ENCODE peak calls at places on chromosomes 11 and 22, in four cellular contexts. S is neural progenitor cell, X is K562, R is hepatocyte. K is an unnamed sample. For H3K36me3, the result is how much of the 10 kb centered on the place peaks cover.

GRCh38 chr11:132855516-132855915 is 676.8 kb downstream of the OPCML start:
- DNase-seq in S (no peak), X (no peak), R (no peak), K (no peak)

GRCh38 chr11:77596626-77597025 is 6.9 kb downstream of the AQP11 start:
- DNase-seq in S (no peak), X (no peak), R (no peak), K (no peak)

GRCh38 chr22:41302016-41302767 is 867 bp downstream of the ZC3H7B start:
- DNase-seq in S (peak), X (peak), R (peak), K (no peak)

GRCh38 chr11:1232328-1233321 is 9.8 kb downstream of the MUC5B start:
- DNase-seq in S (no peak), X (no peak), R (no peak), K (no peak)

GRCh38 chr22:21657361-21658118 is 8.3 kb upstream of the PPIL2 start:
- DNase-seq in S (peak), X (peak), R (peak), K (no peak)

GRCh38 chr11:111452146-111452545 is 60.0 kb downstream of the BTG4 start:
- DNase-seq in S (no peak), X (no peak), R (no peak), K (no peak)

GRCh38 chr11:19646921-19647320 is 65.7 kb upstream of the NAV2 start:
- DNase-seq in S (no peak), X (no peak), R (no peak), K (no peak)

GRCh38 chr11:13278620-13279486 is 1.3 kb downstream of the BMAL1 start:
- DNase-seq in S (peak), X (no peak), R (peak), K (no peak)

GRCh38 chr11:31445621-31446020 is 63.8 kb downstream of the IMMP1L start:
- DNase-seq in S (no peak), X (no peak), R (no peak), K (no peak)

GRCh38 chr11:77123591-77123990 is 4.5 kb upstream of the MYO7A start:
- DNase-seq in S (no peak), X (no peak), R (no peak), K (no peak)

GRCh38 chr11:102760355-102761035 is 19.9 kb downstream of the MMP10 start:
- DNase-seq in S (no peak), X (no peak), R (peak), K (no peak)

GRCh38 chr11:72781313-72782080 is 12.3 kb downstream of the STARD10 start:
- DNase-seq in S (peak), X (peak), R (peak), K (no peak)

GRCh38 chr22:23063539-23064380 is 6.6 kb upstream of the GNAZ start:
- DNase-seq in S (no peak), X (peak), R (peak), K (no peak)

GRCh38 chr11:88480217-88480616 is 142.7 kb upstream of the CTSC start:
- DNase-seq in S (no peak), X (no peak), R (no peak), K (no peak)

GRCh38 chr11:128190312-128190711 is 397.0 kb downstream of the ETS1 start:
- DNase-seq in S (no peak), X (no peak), R (no peak), K (no peak)

GRCh38 chr11:131809203-131809948 is 439.0 kb downstream of the NTM start:
- DNase-seq in S (no peak), X (no peak), R (no peak), K (no peak)

GRCh38 chr11:36374726-36375125 is 78.6 kb downstream of the PRR5L start:
- DNase-seq in S (peak), X (no peak), R (no peak), K (no peak)

GRCh38 chr11:36371161-36371560 is 75.1 kb downstream of the PRR5L start:
- DNase-seq in S (no peak), X (no peak), R (no peak), K (no peak)

GRCh38 chr11:36371590-36371989 is 75.5 kb downstream of the PRR5L start:
- DNase-seq in S (no peak), X (no peak), R (no peak), K (no peak)

GRCh38 chr11:36373040-36374010 is 77.2 kb downstream of the PRR5L start:
- DNase-seq in S (no peak), X (no peak), R (no peak), K (no peak)

DNA sequence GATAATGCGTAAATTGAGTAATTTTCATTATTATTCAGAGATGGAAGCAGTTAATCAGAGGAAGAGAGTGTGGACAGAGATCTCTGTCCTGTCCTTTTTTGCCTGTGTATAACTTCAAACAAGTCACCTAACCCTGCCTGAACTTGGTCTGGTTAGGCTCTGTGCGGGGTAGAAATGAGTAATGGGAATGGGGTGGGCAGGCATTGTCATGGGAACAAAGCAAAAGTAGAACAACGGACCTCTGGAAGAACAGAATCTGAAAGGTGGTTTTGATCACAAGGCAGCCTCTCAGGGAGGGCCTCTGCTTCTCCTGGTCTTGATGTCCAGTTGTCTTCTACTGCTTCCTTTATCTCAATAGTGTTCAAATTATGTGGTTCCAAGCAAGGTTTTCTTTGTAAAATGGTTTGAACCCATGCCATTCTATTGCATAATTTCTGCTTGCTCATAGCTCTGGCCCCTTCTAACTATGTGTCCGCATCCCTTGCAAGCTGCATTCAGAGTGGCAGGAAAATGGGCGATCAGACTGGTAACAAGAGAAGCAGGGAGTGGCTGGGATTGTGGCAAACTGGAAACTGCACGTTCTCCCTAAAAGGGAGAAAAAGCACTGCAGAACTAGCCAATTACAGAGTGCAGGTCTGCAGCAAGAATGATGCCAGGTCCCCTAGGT is 76.1 kb downstream of the PRR5L start:
- DNase-seq in S (no peak), X (no peak), R (no peak), K (no peak)
- H2AFZ ChIP-seq in S (no peak), X (no peak), R (no peak), K (no peak)

GRCh38 chr11:32448232-32448631 is 12.9 kb upstream of the WT1 start:
- DNase-seq in S (peak), X (no peak), R (no peak), K (no peak)
- TF ChIP-seq CTCF in S (peak), X (peak), R (peak), K (no peak)

DNA sequence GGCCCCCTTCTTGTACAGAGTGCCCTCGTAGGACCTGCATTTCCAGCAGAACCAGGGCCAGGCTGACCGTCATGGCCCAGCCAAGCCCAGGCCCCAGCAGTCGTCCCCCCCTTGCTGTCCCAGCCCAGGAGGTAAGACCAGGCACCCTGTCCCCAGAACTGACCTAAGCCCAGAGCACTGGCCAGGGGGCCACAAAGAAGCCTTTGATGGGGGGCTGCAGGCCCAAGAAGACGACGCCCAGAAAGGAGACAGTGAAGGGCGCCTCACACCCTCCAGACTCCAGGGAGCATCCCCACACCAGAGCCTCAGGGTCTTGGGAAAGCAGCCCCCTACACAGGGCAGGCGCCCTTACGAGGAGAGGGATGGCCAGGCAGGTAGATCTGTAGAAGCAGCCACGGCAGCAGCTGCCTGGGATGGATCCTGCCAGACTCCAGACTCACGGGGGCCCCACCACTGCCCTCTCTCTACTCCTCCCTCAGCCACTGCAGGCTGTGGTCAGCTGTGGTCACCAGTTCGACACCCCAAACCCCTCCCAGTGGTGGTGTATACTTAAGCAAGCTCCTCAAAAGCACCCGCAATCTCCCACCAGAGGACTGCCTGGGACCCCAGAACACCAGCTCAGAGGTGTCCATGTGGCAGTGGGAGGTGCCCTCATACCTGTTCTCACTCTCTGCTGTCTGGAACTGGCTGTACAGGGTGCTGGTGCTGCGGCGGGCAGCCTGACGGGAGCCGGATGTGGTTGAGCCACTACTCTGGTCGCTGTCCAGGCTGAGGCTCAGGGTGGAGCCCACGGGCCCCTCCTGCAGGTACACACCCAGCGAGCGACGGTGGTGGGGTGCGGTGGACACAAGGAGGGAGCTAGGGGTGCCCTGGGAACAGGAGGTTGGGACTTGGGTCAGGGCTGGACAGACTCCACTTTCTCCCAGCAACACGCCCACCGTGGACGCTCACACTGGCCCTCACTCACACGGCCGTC is 27.0 kb downstream of the SBF1 start:
- DNase-seq in S (no peak), X (no peak), R (no peak), K (no peak)
- H3K36me3 ChIP-seq in S (under half), X (under half), R (under half), K (under half)

GRCh38 chr11:44915621-44916020 is 35.1 kb downstream of the TP53I11 start:
- DNase-seq in S (no peak), X (no peak), R (no peak), K (no peak)

GRCh38 chr11:44916316-44916715 is 34.4 kb downstream of the TP53I11 start:
- DNase-seq in S (no peak), X (no peak), R (no peak), K (no peak)

GRCh38 chr11:44912270-44912987 is 38.3 kb downstream of the TP53I11 start:
- DNase-seq in S (no peak), X (peak), R (no peak), K (no peak)

GRCh38 chr11:44913502-44913901 is 37.2 kb downstream of the TP53I11 start:
- DNase-seq in S (no peak), X (no peak), R (no peak), K (no peak)

DNA sequence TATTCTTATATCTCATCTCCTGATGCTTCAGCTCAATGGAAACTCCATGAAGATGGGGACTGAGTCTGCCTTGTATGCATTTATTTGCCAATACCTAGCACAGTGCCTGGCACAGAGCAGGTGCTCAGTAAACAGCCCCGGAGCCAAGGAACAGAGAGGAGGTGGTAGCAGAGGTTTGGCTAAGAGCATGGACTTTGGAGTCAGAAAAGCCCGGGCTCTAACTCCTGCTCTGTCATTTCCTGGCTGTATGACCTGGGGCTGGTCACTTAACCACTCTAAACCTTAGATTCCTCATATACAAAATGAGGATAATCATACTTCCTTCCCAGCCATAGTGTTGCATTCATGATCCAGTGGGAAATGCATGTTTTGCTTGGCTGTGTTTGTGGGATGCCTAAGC is 36.6 kb downstream of the TP53I11 start:
- DNase-seq in S (no peak), X (no peak), R (no peak), K (no peak)
- H2AFZ ChIP-seq in S (no peak), X (no peak), R (no peak), K (no peak)

DNA sequence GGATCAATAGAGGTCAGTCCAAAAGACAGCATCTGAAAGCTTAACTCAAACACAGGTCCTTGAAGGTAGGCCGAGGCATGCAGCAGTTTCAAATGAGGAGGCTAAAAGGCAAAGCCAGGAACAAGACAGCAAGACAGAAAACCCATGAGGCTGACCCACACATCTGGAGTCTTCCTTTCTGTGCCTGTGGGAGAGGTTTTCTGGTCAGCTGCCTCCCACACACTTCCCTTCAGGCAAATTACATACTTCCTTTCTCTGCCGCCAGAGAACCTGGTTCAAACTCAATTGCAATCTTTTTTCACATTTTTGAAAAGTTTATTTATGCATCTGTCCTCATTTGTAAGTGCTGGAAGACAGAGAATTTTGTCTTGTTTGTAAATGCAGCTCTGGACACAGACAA is 29.8 kb upstream of the CRTAM start:
- DNase-seq in S (no peak), X (no peak), R (no peak), K (no peak)
- TF ChIP-seq CTCF in S (no peak), X (no peak), R (no peak), K (no peak)

GRCh38 chr11:3043315-3043871 is 13.8 kb downstream of the CARS1 start:
- DNase-seq in S (no peak), X (no peak), R (no peak), K (no peak)

GRCh38 chr11:3041699-3042098 is 15.5 kb downstream of the CARS1 start:
- DNase-seq in S (no peak), X (no peak), R (no peak), K (no peak)

GRCh38 chr11:3037945-3038271 is 19.3 kb downstream of the CARS1 start:
- DNase-seq in S (no peak), X (no peak), R (no peak), K (no peak)

GRCh38 chr11:3042496-3043314 is 14.5 kb downstream of the CARS1 start:
- DNase-seq in S (no peak), X (no peak), R (no peak), K (no peak)

DNA sequence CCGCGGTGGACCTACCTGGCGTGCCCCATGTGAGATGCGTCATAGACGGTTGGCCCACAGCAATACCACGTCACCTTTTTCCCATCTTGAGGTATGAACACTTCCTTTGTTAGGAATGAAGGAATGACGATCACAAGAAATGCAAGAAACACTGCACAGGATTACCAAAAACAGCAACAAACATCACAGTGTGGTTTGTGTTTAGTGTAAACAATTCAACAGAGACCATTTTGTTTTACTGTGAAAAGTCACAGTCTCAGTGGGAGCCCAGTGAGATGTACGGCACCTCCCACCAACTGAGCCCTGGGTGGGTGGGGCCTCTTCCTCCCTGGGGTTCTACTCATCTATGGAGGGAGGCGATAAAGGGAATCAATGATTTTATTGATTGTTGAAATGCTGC is 16.3 kb downstream of the CARS1 start:
- DNase-seq in S (no peak), X (no peak), R (no peak), K (no peak)
- H3K36me3 ChIP-seq in S (under half), X (half or more), R (under half), K (under half)

GRCh38 chr11:82675838-82676237 is 57.8 kb downstream of the FAM181B start:
- DNase-seq in S (no peak), X (no peak), R (no peak), K (no peak)
- H2AFZ ChIP-seq in S (no peak), X (no peak), R (no peak), K (no peak)

K was measured in keratinocyte.